ENCODE peak calls at places on chromosome 1, in eight cellular contexts. O is A172; L is NCI-H526; E is heart left ventricle; G is non-pigmented ciliary epithelial cell; X is fibroblast of lung; W is CD8-positive, alpha-beta memory T cell; I is NCI-H2081. Y is an unnamed sample.

GRCh38 chr1:45246760-45247159 is 40.4 kb upstream of the ZSWIM5 start:
- DNase-seq in O (peak), L (no peak), E (no peak), G (peak), X (peak), W (no peak), I (no peak), Y (no peak)

GRCh38 chr1:97906567-97907228 is 14.1 kb downstream of the DPYD start:
- DNase-seq in O (peak), L (no peak), E (no peak), G (peak), X (peak), W (no peak), I (no peak), Y (no peak)

GRCh38 chr1:164948101-164948500 is 389.1 kb downstream of the PBX1 start:
- DNase-seq in O (no peak), L (no peak), E (no peak), G (no peak), X (no peak), W (no peak), I (no peak), Y (no peak)

GRCh38 chr1:87202922-87203655 is 125.6 kb upstream of the LMO4 start:
- DNase-seq in O (no peak), L (no peak), E (no peak), G (no peak), X (no peak), W (no peak), I (no peak), Y (no peak)

GRCh38 chr1:232047473-232047872 is 420.9 kb downstream of the DISC1 start:
- DNase-seq in O (no peak), L (peak), E (no peak), G (no peak), X (no peak), W (no peak), I (no peak), Y (no peak)

GRCh38 chr1:47231314-47232186 is 475 bp downstream of the TAL1 start:
- DNase-seq in O (no peak), L (no peak), E (peak), G (no peak), X (peak), W (peak), I (no peak), Y (no peak)

GRCh38 chr1:119008483-119009299 is 20.5 kb upstream of the TBX15 start:
- DNase-seq in O (peak), L (peak), E (no peak), G (peak), X (peak), W (no peak), I (peak), Y (no peak)

GRCh38 chr1:83060216-83060615 is 938.7 kb downstream of the TTLL7 start:
- DNase-seq in O (no peak), L (no peak), E (no peak), G (no peak), X (no peak), W (no peak), I (no peak), Y (no peak)

GRCh38 chr1:61268546-61269243 is 186.3 kb downstream of the NFIA start:
- DNase-seq in O (no peak), L (peak), E (no peak), G (no peak), X (no peak), W (no peak), I (no peak), Y (no peak)

GRCh38 chr1:172220376-172220775 is 200.1 kb upstream of the C1orf105 start:
- DNase-seq in O (no peak), L (no peak), E (no peak), G (no peak), X (no peak), W (no peak), I (no peak), Y (no peak)

GRCh38 chr1:240804475-240804874 is 192.5 kb upstream of the GREM2 start:
- DNase-seq in O (peak), L (no peak), E (no peak), G (no peak), X (no peak), W (no peak), I (no peak), Y (no peak)

GRCh38 chr1:166905136-166905535 is 29.1 kb upstream of the TADA1 start:
- DNase-seq in O (no peak), L (no peak), E (no peak), G (no peak), X (no peak), W (no peak), I (no peak), Y (no peak)

GRCh38 chr1:54976747-54977146 is 3.7 kb upstream of the TMEM61 start:
- DNase-seq in O (no peak), L (no peak), E (no peak), G (no peak), X (no peak), W (no peak), I (peak), Y (no peak)

Y was measured in T-helper 1 cell.